ENCODE peak calls at places on chromosomes 1 and 21, in four cellular contexts. One of them, this sample, is unnamed.

GRCh38 chr1:164648211-164649080 is 89.5 kb downstream of the PBX1 start:
- DNase-seq in amygdala: no peak
- DNase-seq in activated naive CD4-positive, alpha-beta T cell: no peak
- DNase-seq in iris pigment epithelial cell: peak
- DNase-seq in this sample: no peak

GRCh38 chr1:7681401-7681800 is 89.7 kb upstream of the VAMP3 start:
- DNase-seq in iris pigment epithelial cell: no peak
- DNase-seq in activated naive CD4-positive, alpha-beta T cell: no peak
- DNase-seq in amygdala: no peak
- DNase-seq in this sample: no peak

GRCh38 chr1:28067523-28068090 is 20.8 kb downstream of the EYA3 start:
- DNase-seq in iris pigment epithelial cell: peak
- DNase-seq in amygdala: no peak
- DNase-seq in activated naive CD4-positive, alpha-beta T cell: no peak
- DNase-seq in this sample: no peak

GRCh38 chr1:11576109-11576875 is 77.9 kb downstream of the FBXO2 start:
- DNase-seq in activated naive CD4-positive, alpha-beta T cell: no peak
- DNase-seq in iris pigment epithelial cell: no peak
- DNase-seq in amygdala: no peak
- DNase-seq in this sample: no peak

GRCh38 chr1:67429528-67430357 is 459 bp downstream of the SERBP1 start:
- DNase-seq in activated naive CD4-positive, alpha-beta T cell: no peak
- DNase-seq in iris pigment epithelial cell: peak
- DNase-seq in amygdala: no peak
- DNase-seq in this sample: no peak

GRCh38 chr21:14686466-14687276 is 140.6 kb upstream of the SAMSN1 start:
- DNase-seq in iris pigment epithelial cell: no peak
- DNase-seq in amygdala: no peak
- DNase-seq in activated naive CD4-positive, alpha-beta T cell: no peak
- DNase-seq in this sample: no peak

GRCh38 chr1:94679336-94680007 is 137.9 kb upstream of the F3 start:
- DNase-seq in iris pigment epithelial cell: no peak
- DNase-seq in amygdala: no peak
- DNase-seq in activated naive CD4-positive, alpha-beta T cell: no peak
- DNase-seq in this sample: no peak

GRCh38 chr1:221289103-221289502 is 409.9 kb downstream of the HLX start:
- DNase-seq in iris pigment epithelial cell: no peak
- DNase-seq in activated naive CD4-positive, alpha-beta T cell: no peak
- DNase-seq in amygdala: no peak
- DNase-seq in this sample: no peak

GRCh38 chr1:38962113-38962512 is 20.5 kb upstream of the RHBDL2 start:
- DNase-seq in amygdala: no peak
- DNase-seq in iris pigment epithelial cell: peak
- DNase-seq in activated naive CD4-positive, alpha-beta T cell: no peak
- DNase-seq in this sample: no peak

GRCh38 chr1:157367870-157368269 is 184.4 kb downstream of the FCRL5 start:
- DNase-seq in activated naive CD4-positive, alpha-beta T cell: no peak
- DNase-seq in amygdala: no peak
- DNase-seq in iris pigment epithelial cell: no peak
- DNase-seq in this sample: no peak

This sample was measured in cortex of kidney.